ENCODE peak calls at places on chromosomes 5 and 9, in ten cellular contexts. One of them, this sample, is unnamed.

GRCh38 chr5:131209506-131210191 is 38.9 kb downstream of the LYRM7 start:
- DNase-seq in Peyer's patch: peak; percentile 66
- DNase-seq in astrocyte of the spinal cord: no peak
- DNase-seq in foreskin fibroblast: no peak
- DNase-seq in AG04449: no peak
- DNase-seq in heart right ventricle: no peak
- DNase-seq in fibroblast of pulmonary artery: no peak
- DNase-seq in transverse colon: no peak
- DNase-seq in breast epithelium: no peak
- DNase-seq in AG04450: no peak
- DNase-seq in this sample: no peak

GRCh38 chr5:163458778-163459405 is 1.0 kb downstream of the NUDCD2 start:
- DNase-seq in AG04450: no peak
- DNase-seq in fibroblast of pulmonary artery: no peak
- DNase-seq in breast epithelium: no peak
- DNase-seq in astrocyte of the spinal cord: no peak
- DNase-seq in Peyer's patch: no peak
- DNase-seq in heart right ventricle: no peak
- DNase-seq in AG04449: no peak
- DNase-seq in transverse colon: no peak
- DNase-seq in foreskin fibroblast: no peak
- DNase-seq in this sample: no peak

GRCh38 chr5:55919625-55920024 is 68.5 kb downstream of the IL31RA start:
- DNase-seq in AG04450: no peak
- DNase-seq in fibroblast of pulmonary artery: no peak
- DNase-seq in heart right ventricle: no peak
- DNase-seq in breast epithelium: no peak
- DNase-seq in astrocyte of the spinal cord: no peak
- DNase-seq in Peyer's patch: no peak
- DNase-seq in AG04449: no peak
- DNase-seq in transverse colon: no peak
- DNase-seq in foreskin fibroblast: no peak
- DNase-seq in this sample: no peak

GRCh38 chr9:68887232-68887631 is 126.7 kb downstream of the PRKACG start:
- DNase-seq in breast epithelium: no peak
- DNase-seq in transverse colon: no peak
- DNase-seq in Peyer's patch: no peak
- DNase-seq in AG04450: no peak
- DNase-seq in heart right ventricle: no peak
- DNase-seq in astrocyte of the spinal cord: no peak
- DNase-seq in foreskin fibroblast: no peak
- DNase-seq in AG04449: no peak
- DNase-seq in fibroblast of pulmonary artery: no peak
- DNase-seq in this sample: no peak

GRCh38 chr5:14914603-14915277 is 43.2 kb upstream of the ANKH start:
- DNase-seq in astrocyte of the spinal cord: peak; percentile 83
- DNase-seq in transverse colon: no peak
- DNase-seq in Peyer's patch: no peak
- DNase-seq in fibroblast of pulmonary artery: peak; percentile 43
- DNase-seq in AG04450: no peak
- DNase-seq in heart right ventricle: no peak
- DNase-seq in foreskin fibroblast: peak; percentile 57
- DNase-seq in breast epithelium: no peak
- DNase-seq in AG04449: no peak
- DNase-seq in this sample: peak; percentile 59

GRCh38 chr9:107488400-107489143 is 997 bp downstream of the KLF4 start:
- DNase-seq in fibroblast of pulmonary artery: peak; percentile 64
- DNase-seq in transverse colon: peak; percentile 81
- DNase-seq in Peyer's patch: no peak
- DNase-seq in astrocyte of the spinal cord: peak; percentile 28
- DNase-seq in AG04449: no peak
- DNase-seq in AG04450: no peak
- DNase-seq in heart right ventricle: peak; percentile 75
- DNase-seq in foreskin fibroblast: peak; percentile 67
- DNase-seq in breast epithelium: peak; percentile 71
- DNase-seq in this sample: no peak

GRCh38 chr5:15387931-15388330 is 112.0 kb upstream of the FBXL7 start:
- DNase-seq in AG04449: no peak
- DNase-seq in Peyer's patch: no peak
- DNase-seq in foreskin fibroblast: no peak
- DNase-seq in astrocyte of the spinal cord: no peak
- DNase-seq in fibroblast of pulmonary artery: no peak
- DNase-seq in transverse colon: no peak
- DNase-seq in AG04450: no peak
- DNase-seq in heart right ventricle: no peak
- DNase-seq in breast epithelium: no peak
- DNase-seq in this sample: no peak

GRCh38 chr5:172973127-172973916 is 10.2 kb upstream of the ATP6V0E1 start:
- DNase-seq in foreskin fibroblast: peak; percentile 46
- DNase-seq in Peyer's patch: no peak
- DNase-seq in heart right ventricle: no peak
- DNase-seq in astrocyte of the spinal cord: peak; percentile 45
- DNase-seq in transverse colon: no peak
- DNase-seq in AG04449: no peak
- DNase-seq in breast epithelium: no peak
- DNase-seq in AG04450: no peak
- DNase-seq in fibroblast of pulmonary artery: peak; percentile 75
- DNase-seq in this sample: peak; percentile 42

GRCh38 chr9:124306098-124306735 is 48.5 kb downstream of the NEK6 start:
- DNase-seq in Peyer's patch: no peak
- DNase-seq in astrocyte of the spinal cord: peak; percentile 90
- DNase-seq in AG04450: peak; percentile 71
- DNase-seq in foreskin fibroblast: peak; percentile 83
- DNase-seq in heart right ventricle: no peak
- DNase-seq in fibroblast of pulmonary artery: peak; percentile 88
- DNase-seq in AG04449: peak; percentile 58
- DNase-seq in transverse colon: no peak
- DNase-seq in breast epithelium: no peak
- DNase-seq in this sample: peak; percentile 68

GRCh38 chr9:131529597-131530545 is 1.2 kb downstream of the UCK1 start:
- DNase-seq in foreskin fibroblast: no peak
- DNase-seq in breast epithelium: no peak
- DNase-seq in transverse colon: no peak
- DNase-seq in fibroblast of pulmonary artery: no peak
- DNase-seq in Peyer's patch: no peak
- DNase-seq in AG04450: no peak
- DNase-seq in heart right ventricle: no peak
- DNase-seq in AG04449: no peak
- DNase-seq in astrocyte of the spinal cord: no peak
- DNase-seq in this sample: no peak

GRCh38 chr5:64784451-64785025 is 15.8 kb downstream of the CWC27 start:
- DNase-seq in transverse colon: peak; percentile 76
- DNase-seq in breast epithelium: peak; percentile 26
- DNase-seq in Peyer's patch: peak; percentile 71
- DNase-seq in fibroblast of pulmonary artery: peak; percentile 93
- DNase-seq in heart right ventricle: peak; percentile 14
- DNase-seq in AG04449: peak; percentile 49
- DNase-seq in AG04450: peak; percentile 67
- DNase-seq in foreskin fibroblast: peak; percentile 58
- DNase-seq in astrocyte of the spinal cord: peak; percentile 82
- DNase-seq in this sample: peak; percentile 49

GRCh38 chr9:31519011-31519410 is 865.4 kb upstream of the ACO1 start:
- DNase-seq in astrocyte of the spinal cord: no peak
- DNase-seq in AG04450: no peak
- DNase-seq in breast epithelium: no peak
- DNase-seq in AG04449: no peak
- DNase-seq in transverse colon: no peak
- DNase-seq in Peyer's patch: peak; percentile 18
- DNase-seq in fibroblast of pulmonary artery: no peak
- DNase-seq in foreskin fibroblast: no peak
- DNase-seq in heart right ventricle: no peak
- DNase-seq in this sample: no peak

GRCh38 chr5:160423025-160423554 is 1.4 kb downstream of the PTTG1 start:
- DNase-seq in Peyer's patch: no peak
- DNase-seq in AG04450: no peak
- DNase-seq in heart right ventricle: no peak
- DNase-seq in breast epithelium: no peak
- DNase-seq in transverse colon: no peak
- DNase-seq in foreskin fibroblast: no peak
- DNase-seq in fibroblast of pulmonary artery: no peak
- DNase-seq in AG04449: no peak
- DNase-seq in astrocyte of the spinal cord: no peak
- DNase-seq in this sample: no peak

GRCh38 chr9:88387035-88387732 is 1.1 kb upstream of the SPIN1 start:
- DNase-seq in heart right ventricle: peak; percentile 26
- DNase-seq in AG04449: no peak
- DNase-seq in foreskin fibroblast: no peak
- DNase-seq in fibroblast of pulmonary artery: peak; percentile 63
- DNase-seq in AG04450: no peak
- DNase-seq in breast epithelium: no peak
- DNase-seq in transverse colon: peak; percentile 74
- DNase-seq in astrocyte of the spinal cord: peak; percentile 57
- DNase-seq in Peyer's patch: no peak
- DNase-seq in this sample: no peak

GRCh38 chr9:131012396-131012917 is 3.5 kb downstream of the LAMC3 start:
- DNase-seq in breast epithelium: no peak
- DNase-seq in AG04449: no peak
- DNase-seq in fibroblast of pulmonary artery: no peak
- DNase-seq in AG04450: no peak
- DNase-seq in transverse colon: no peak
- DNase-seq in foreskin fibroblast: no peak
- DNase-seq in Peyer's patch: no peak
- DNase-seq in astrocyte of the spinal cord: no peak
- DNase-seq in heart right ventricle: no peak
- DNase-seq in this sample: no peak

GRCh38 chr5:1726469-1726865 is 73.2 kb downstream of the MRPL36 start:
- DNase-seq in transverse colon: no peak
- DNase-seq in AG04449: no peak
- DNase-seq in fibroblast of pulmonary artery: no peak
- DNase-seq in foreskin fibroblast: no peak
- DNase-seq in astrocyte of the spinal cord: no peak
- DNase-seq in breast epithelium: no peak
- DNase-seq in AG04450: no peak
- DNase-seq in Peyer's patch: peak; percentile 9
- DNase-seq in heart right ventricle: no peak
- DNase-seq in this sample: no peak

GRCh38 chr5:96143450-96143849 is 181.8 kb upstream of the ELL2 start:
- DNase-seq in heart right ventricle: no peak
- DNase-seq in breast epithelium: no peak
- DNase-seq in foreskin fibroblast: no peak
- DNase-seq in AG04449: no peak
- DNase-seq in transverse colon: no peak
- DNase-seq in AG04450: peak; percentile 55
- DNase-seq in astrocyte of the spinal cord: no peak
- DNase-seq in fibroblast of pulmonary artery: no peak
- DNase-seq in Peyer's patch: no peak
- DNase-seq in this sample: no peak

GRCh38 chr5:132639706-132640130 is 18.3 kb upstream of the IL13 start:
- DNase-seq in breast epithelium: no peak
- DNase-seq in astrocyte of the spinal cord: no peak
- DNase-seq in AG04450: no peak
- DNase-seq in foreskin fibroblast: no peak
- DNase-seq in transverse colon: no peak
- DNase-seq in AG04449: no peak
- DNase-seq in Peyer's patch: no peak
- DNase-seq in heart right ventricle: no peak
- DNase-seq in fibroblast of pulmonary artery: no peak
- DNase-seq in this sample: no peak

GRCh38 chr5:14956423-14957046 is 85.0 kb upstream of the ANKH start:
- DNase-seq in Peyer's patch: no peak
- DNase-seq in AG04449: no peak
- DNase-seq in AG04450: no peak
- DNase-seq in fibroblast of pulmonary artery: no peak
- DNase-seq in astrocyte of the spinal cord: no peak
- DNase-seq in breast epithelium: no peak
- DNase-seq in foreskin fibroblast: no peak
- DNase-seq in heart right ventricle: no peak
- DNase-seq in transverse colon: no peak
- DNase-seq in this sample: no peak

GRCh38 chr9:83280790-83281189 is 217.8 kb upstream of the RASEF start:
- DNase-seq in transverse colon: no peak
- DNase-seq in foreskin fibroblast: no peak
- DNase-seq in AG04449: no peak
- DNase-seq in breast epithelium: no peak
- DNase-seq in Peyer's patch: no peak
- DNase-seq in AG04450: no peak
- DNase-seq in fibroblast of pulmonary artery: no peak
- DNase-seq in astrocyte of the spinal cord: no peak
- DNase-seq in heart right ventricle: no peak
- DNase-seq in this sample: no peak
- H3K4me3 ChIP-seq in transverse colon: no peak overlapping the region
- H3K4me3 ChIP-seq in foreskin fibroblast: no peak overlapping the region
- H3K4me3 ChIP-seq in AG04449: no peak overlapping the region
- H3K4me3 ChIP-seq in breast epithelium: no peak overlapping the region
- H3K4me3 ChIP-seq in Peyer's patch: no peak overlapping the region
- H3K4me3 ChIP-seq in AG04450: no peak overlapping the region
- H3K4me3 ChIP-seq in fibroblast of pulmonary artery: no peak overlapping the region
- H3K4me3 ChIP-seq in astrocyte of the spinal cord: no peak overlapping the region
- H3K4me3 ChIP-seq in heart right ventricle: no peak overlapping the region
- H3K4me3 ChIP-seq in this sample: no peak overlapping the region

GRCh38 chr5:174096619-174097018 is 51.1 kb downstream of the NSG2 start:
- DNase-seq in AG04450: no peak
- DNase-seq in astrocyte of the spinal cord: no peak
- DNase-seq in Peyer's patch: no peak
- DNase-seq in AG04449: no peak
- DNase-seq in heart right ventricle: no peak
- DNase-seq in fibroblast of pulmonary artery: no peak
- DNase-seq in breast epithelium: no peak
- DNase-seq in transverse colon: no peak
- DNase-seq in foreskin fibroblast: no peak
- DNase-seq in this sample: no peak
- TF ChIP-seq CTCF in AG04450: no peak
- TF ChIP-seq CTCF in astrocyte of the spinal cord: no peak
- TF ChIP-seq CTCF in Peyer's patch: no peak
- TF ChIP-seq CTCF in AG04449: no peak
- TF ChIP-seq CTCF in heart right ventricle: no peak
- TF ChIP-seq CTCF in fibroblast of pulmonary artery: no peak
- TF ChIP-seq CTCF in breast epithelium: no peak
- TF ChIP-seq CTCF in transverse colon: no peak
- TF ChIP-seq CTCF in foreskin fibroblast: no peak
- TF ChIP-seq CTCF in this sample: no peak

GRCh38 chr5:143396353-143396940 is 7.0 kb downstream of the NR3C1 start:
- DNase-seq in foreskin fibroblast: no peak
- DNase-seq in AG04450: no peak
- DNase-seq in heart right ventricle: no peak
- DNase-seq in breast epithelium: no peak
- DNase-seq in transverse colon: no peak
- DNase-seq in AG04449: no peak
- DNase-seq in astrocyte of the spinal cord: peak; percentile 26
- DNase-seq in fibroblast of pulmonary artery: no peak
- DNase-seq in Peyer's patch: no peak
- DNase-seq in this sample: no peak
- H3K4me3 ChIP-seq in foreskin fibroblast: peak overlapping the region; percentile 32
- H3K4me3 ChIP-seq in AG04450: peak overlapping the region; percentile 70
- H3K4me3 ChIP-seq in heart right ventricle: peak overlapping the region; percentile 89
- H3K4me3 ChIP-seq in breast epithelium: peak overlapping the region; percentile 92
- H3K4me3 ChIP-seq in transverse colon: no peak overlapping the region
- H3K4me3 ChIP-seq in AG04449: no peak overlapping the region
- H3K4me3 ChIP-seq in astrocyte of the spinal cord: no peak overlapping the region
- H3K4me3 ChIP-seq in fibroblast of pulmonary artery: peak overlapping the region; percentile 84
- H3K4me3 ChIP-seq in Peyer's patch: no peak overlapping the region
- H3K4me3 ChIP-seq in this sample: no peak overlapping the region

DNA sequence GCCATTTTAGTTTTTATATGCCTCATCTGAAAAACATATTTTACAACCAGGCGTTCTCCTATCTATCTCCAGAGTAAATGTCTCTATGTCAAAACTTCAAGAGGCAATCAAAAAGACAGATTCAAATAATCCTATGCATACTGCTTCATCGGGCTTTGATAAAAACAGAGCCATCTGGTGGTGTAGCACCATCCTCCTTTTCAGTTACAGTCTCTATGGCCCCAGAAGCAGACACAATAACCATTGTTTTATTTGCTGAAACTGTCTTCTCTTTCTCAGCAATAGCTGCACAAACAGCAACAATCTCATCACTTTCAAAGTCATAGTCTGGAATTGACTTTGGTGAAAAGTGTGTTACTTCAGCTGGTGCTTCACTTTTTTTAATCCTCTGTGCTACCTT is 36.3 kb downstream of the PTGER4 start:
- DNase-seq in breast epithelium: no peak
- DNase-seq in fibroblast of pulmonary artery: no peak
- DNase-seq in AG04449: no peak
- DNase-seq in transverse colon: no peak
- DNase-seq in AG04450: no peak
- DNase-seq in heart right ventricle: no peak
- DNase-seq in foreskin fibroblast: no peak
- DNase-seq in Peyer's patch: no peak
- DNase-seq in astrocyte of the spinal cord: no peak
- DNase-seq in this sample: no peak
- TF ChIP-seq CTCF in breast epithelium: no peak
- TF ChIP-seq CTCF in fibroblast of pulmonary artery: peak; percentile 32
- TF ChIP-seq CTCF in AG04449: peak; percentile 6
- TF ChIP-seq CTCF in transverse colon: peak; percentile 18
- TF ChIP-seq CTCF in AG04450: peak; percentile 23
- TF ChIP-seq CTCF in heart right ventricle: no peak
- TF ChIP-seq CTCF in foreskin fibroblast: no peak
- TF ChIP-seq CTCF in Peyer's patch: no peak
- TF ChIP-seq CTCF in astrocyte of the spinal cord: peak; percentile 40
- TF ChIP-seq CTCF in this sample: peak; percentile 24